ENCODE peak calls at places on chromosomes 16 and 17, in four cellular contexts. R, X, G and A are unnamed samples. For H3K4me1, the result is how much of the 10 kb centered on the place peaks cover.

GRCh38 chr17:13541032-13541480 is 60.7 kb downstream of the HS3ST3A1 start:
- DNase-seq in R (no peak), X (no peak), G (peak), A (no peak)

GRCh38 chr17:57889892-57890856 is 40.3 kb upstream of the MRPS23 start:
- DNase-seq in R (peak), X (peak), G (peak), A (peak)

GRCh38 chr17:81870978-81871386 is at the start of gene ARHGDIA:
- DNase-seq in R (no peak), X (no peak), G (no peak), A (no peak)

GRCh38 chr16:10868562-10869469 is 8.2 kb upstream of the CIITA start:
- DNase-seq in R (no peak), X (no peak), G (no peak), A (no peak)

GRCh38 chr17:72456026-72456569 is 335.3 kb downstream of the SOX9 start:
- DNase-seq in R (no peak), X (no peak), G (peak), A (no peak)

GRCh38 chr17:77735341-77736206 is 222.9 kb upstream of the TNRC6C start:
- DNase-seq in R (peak), X (peak), G (no peak), A (no peak)

GRCh38 chr16:88917146-88917914 is 50.9 kb upstream of the PABPN1L start:
- DNase-seq in R (no peak), X (no peak), G (no peak), A (no peak)

GRCh38 chr16:86566601-86566965 is at the start of gene FOXC2:
- DNase-seq in R (peak), X (peak), G (peak), A (peak)

GRCh38 chr17:47220531-47220999 is 11.4 kb downstream of the MYL4 start:
- DNase-seq in R (no peak), X (no peak), G (no peak), A (no peak)

GRCh38 chr17:77807051-77807745 is 151.3 kb upstream of the TNRC6C start:
- DNase-seq in R (no peak), X (no peak), G (no peak), A (no peak)

GRCh38 chr17:4049546-4049945 is 85.3 kb upstream of the ATP2A3 start:
- DNase-seq in R (no peak), X (no peak), G (no peak), A (no peak)

DNA sequence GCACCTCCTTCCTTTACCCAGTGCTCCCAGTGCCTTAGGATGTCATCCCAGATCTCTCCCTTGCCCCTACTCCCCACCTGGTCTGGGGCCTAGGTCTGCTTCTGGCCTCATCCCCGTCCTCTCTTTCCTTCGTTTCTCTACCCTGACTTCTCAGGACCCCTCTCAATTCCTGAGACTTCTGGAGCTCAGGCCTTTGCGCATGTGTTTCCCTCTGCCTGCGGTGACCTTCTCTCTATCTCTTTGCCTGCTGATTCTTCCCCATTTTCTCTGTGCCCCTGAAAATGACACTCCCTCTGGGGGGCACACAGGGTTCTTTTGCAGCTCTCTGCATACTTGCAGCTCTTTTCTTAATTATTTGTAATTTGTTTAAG is 13.5 kb downstream of the ADORA2B start:
- DNase-seq in R (no peak), X (no peak), G (no peak), A (no peak)
- H3K4me1 ChIP-seq in R (under half), X (under half), G (under half), A (under half)

DNA sequence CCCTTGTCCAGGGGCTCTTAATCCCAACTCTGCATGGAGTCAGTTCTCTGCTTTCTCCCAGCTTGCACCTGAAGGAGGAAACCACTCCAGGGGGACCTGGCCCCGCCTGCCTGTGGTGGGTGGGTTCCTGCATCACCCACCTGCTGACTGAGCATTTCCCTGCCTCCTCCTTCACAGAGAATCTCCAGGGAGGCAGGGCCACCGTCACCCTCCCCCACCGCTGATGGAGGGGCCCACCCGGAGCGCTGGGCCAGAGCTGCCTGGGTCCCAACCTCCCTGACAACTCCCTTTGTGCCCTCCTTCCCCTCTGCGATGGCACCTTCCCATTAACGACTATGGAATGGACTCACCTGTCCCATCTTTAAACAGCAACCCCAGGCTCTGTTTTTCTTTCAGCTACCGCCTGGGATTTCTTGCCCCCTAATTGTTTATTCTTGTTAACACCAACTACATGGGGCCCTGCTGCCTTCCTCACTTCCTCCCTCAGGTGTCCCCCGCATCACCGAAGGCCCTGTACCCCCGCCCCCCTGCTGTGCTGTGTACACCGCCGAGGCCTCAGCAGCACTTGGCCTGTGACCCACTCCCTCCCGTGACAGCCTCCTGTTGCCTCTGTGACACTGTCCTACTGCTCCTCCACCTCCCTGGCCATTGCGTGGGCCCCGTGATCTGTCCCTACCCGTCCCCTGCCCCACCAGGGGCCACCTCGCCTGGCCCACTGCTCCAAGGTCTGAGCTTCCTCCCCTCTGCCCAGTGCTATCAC is 842 bp upstream of the TEDC2 start:
- DNase-seq in R (no peak), X (no peak), G (no peak), A (no peak)
- H3K27ac ChIP-seq in R (peak), X (no peak), G (peak), A (no peak)

DNA sequence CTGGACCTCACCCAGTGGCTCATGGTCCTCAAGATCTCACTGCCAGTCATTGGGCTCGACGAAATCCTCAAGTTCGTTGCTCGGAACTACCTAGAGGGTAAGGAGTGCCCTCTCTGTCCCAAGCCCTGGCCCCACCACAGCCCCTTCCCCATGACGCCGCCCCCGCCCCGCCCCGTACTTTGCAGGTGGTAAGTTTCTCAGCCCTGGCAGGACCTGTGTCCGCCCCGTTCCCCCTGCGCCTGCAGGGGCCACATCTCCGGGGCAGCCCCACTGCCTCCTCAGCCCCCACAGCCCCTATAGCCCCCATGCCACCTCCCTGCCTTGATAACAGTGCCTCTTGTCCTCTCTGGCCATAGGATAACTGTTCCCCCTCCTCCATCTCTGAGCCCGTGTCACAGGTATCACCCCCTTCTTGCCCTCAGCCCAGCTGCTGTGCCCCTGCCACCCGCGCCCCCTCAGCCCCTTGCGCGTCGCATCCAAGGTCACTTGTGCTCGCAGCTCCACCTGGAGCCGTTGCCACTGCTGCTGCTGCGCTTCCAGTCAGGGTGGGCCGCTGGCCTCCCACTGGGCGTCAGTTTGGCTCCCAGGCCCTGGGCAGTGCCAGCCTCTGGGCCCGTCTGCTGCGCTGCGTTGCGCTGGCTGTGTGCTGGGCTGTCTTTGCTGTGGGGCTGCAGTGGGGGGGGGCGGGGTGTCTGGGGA is 21.5 kb downstream of the RABEP2 start:
- DNase-seq in R (no peak), X (no peak), G (no peak), A (no peak)
- H3K4me1 ChIP-seq in R (under half), X (under half), G (under half), A (under half)

DNA sequence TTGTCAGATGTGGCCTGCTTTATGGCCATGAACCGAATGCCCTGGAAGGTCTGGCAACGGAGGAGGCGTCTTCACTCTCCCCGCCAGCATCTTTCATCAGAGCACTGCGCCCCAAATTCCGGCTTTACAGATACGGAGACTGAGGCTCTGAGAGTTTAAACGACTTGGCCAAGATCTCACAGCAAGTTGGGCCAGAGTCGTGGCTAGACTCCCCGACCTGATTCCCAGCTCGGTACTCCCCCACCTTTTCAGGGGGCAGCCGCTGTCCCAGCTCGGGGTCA is 1.7 kb downstream of the NGFR start:
- DNase-seq in R (no peak), X (no peak), G (no peak), A (no peak)
- H3K27ac ChIP-seq in R (peak), X (no peak), G (no peak), A (no peak)

GRCh38 chr16:50657251-50657650 is 23.9 kb downstream of the SNX20 start:
- DNase-seq in R (no peak), X (no peak), G (no peak), A (no peak)

GRCh38 chr16:50651835-50652438 is 29.2 kb downstream of the SNX20 start:
- DNase-seq in R (no peak), X (no peak), G (no peak), A (no peak)

GRCh38 chr16:50653633-50654524 is 27.2 kb downstream of the SNX20 start:
- DNase-seq in R (no peak), X (no peak), G (no peak), A (peak)

GRCh38 chr16:50653056-50653455 is 28.1 kb downstream of the SNX20 start:
- DNase-seq in R (no peak), X (no peak), G (no peak), A (no peak)

DNA sequence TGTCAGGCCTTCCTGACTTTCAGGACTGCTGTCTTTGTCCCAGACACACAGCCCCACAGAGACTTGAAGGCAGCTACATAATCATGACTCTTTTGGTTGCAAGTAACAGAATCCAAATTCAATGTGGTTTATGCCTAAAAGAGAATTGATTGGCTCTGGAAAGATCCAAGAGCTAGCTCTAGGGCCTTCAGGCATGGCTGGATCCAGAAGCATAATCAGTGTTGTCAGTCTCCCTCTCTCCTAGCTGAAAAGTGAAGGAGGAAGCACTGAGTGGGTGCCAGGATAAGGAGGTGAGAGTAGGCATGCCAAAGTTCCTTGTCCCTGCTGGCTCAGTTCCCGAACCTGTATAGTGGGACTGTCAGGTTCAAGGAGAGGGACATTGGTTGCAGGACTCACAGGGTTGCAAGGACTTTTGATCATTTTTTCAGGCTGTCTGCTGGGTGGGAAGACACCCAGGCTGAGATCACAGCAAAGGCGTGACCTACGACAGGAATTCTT is 25.5 kb downstream of the SNX20 start:
- DNase-seq in R (no peak), X (no peak), G (no peak), A (peak)
- H3K4me1 ChIP-seq in R (under half), X (under half), G (under half), A (under half)

GRCh38 chr17:37089998-37090397 is 141.2 kb downstream of the AATF start:
- DNase-seq in R (no peak), X (no peak), G (no peak), A (no peak)
- H3K27ac ChIP-seq in R (peak), X (no peak), G (no peak), A (peak)

GRCh38 chr17:39715375-39716072 is 14.8 kb downstream of the MIEN1 start:
- DNase-seq in R (no peak), X (no peak), G (no peak), A (no peak)

GRCh38 chr17:39709998-39710964 is 10.4 kb downstream of the ERBB2 start:
- DNase-seq in R (no peak), X (no peak), G (no peak), A (no peak)

GRCh38 chr17:39714234-39714633 is 14.4 kb downstream of the ERBB2 start:
- DNase-seq in R (no peak), X (no peak), G (no peak), A (peak)

GRCh38 chr17:39709319-39709997 is 9.6 kb downstream of the ERBB2 start:
- DNase-seq in R (no peak), X (no peak), G (no peak), A (peak)

GRCh38 chr17:39711851-39712250 is 12.0 kb downstream of the ERBB2 start:
- DNase-seq in R (no peak), X (no peak), G (no peak), A (no peak)
- H3K4me1 ChIP-seq in R (under half), X (under half), G (under half), A (under half)